ENCODE peak calls at places on chromosome 22, in eight cellular contexts. One of them, this sample, is unnamed.

GRCh38 chr22:39174498-39175120 is 22.1 kb upstream of the CBX7 start:
- DNase-seq in astrocyte of the spinal cord: peak
- DNase-seq in heart left ventricle: peak
- DNase-seq in colonic mucosa: peak
- DNase-seq in upper lobe of right lung: peak
- DNase-seq in IMR-90: peak
- DNase-seq in Caco-2: peak
- DNase-seq in RWPE2: peak
- DNase-seq in this sample: peak

GRCh38 chr22:35449829-35450689 is 50.1 kb downstream of the MCM5 start:
- DNase-seq in astrocyte of the spinal cord: no peak
- DNase-seq in heart left ventricle: no peak
- DNase-seq in colonic mucosa: no peak
- DNase-seq in upper lobe of right lung: no peak
- DNase-seq in IMR-90: no peak
- DNase-seq in Caco-2: no peak
- DNase-seq in RWPE2: no peak
- DNase-seq in this sample: no peak

GRCh38 chr22:20079745-20080444 is at the start of gene DGCR8:
- DNase-seq in astrocyte of the spinal cord: peak
- DNase-seq in heart left ventricle: peak
- DNase-seq in colonic mucosa: peak
- DNase-seq in upper lobe of right lung: peak
- DNase-seq in IMR-90: peak
- DNase-seq in Caco-2: peak
- DNase-seq in RWPE2: peak
- DNase-seq in this sample: peak

GRCh38 chr22:25334091-25334490 is 114.7 kb downstream of the CRYBB2 start:
- DNase-seq in astrocyte of the spinal cord: no peak
- DNase-seq in heart left ventricle: peak
- DNase-seq in colonic mucosa: peak
- DNase-seq in upper lobe of right lung: no peak
- DNase-seq in IMR-90: peak
- DNase-seq in Caco-2: no peak
- DNase-seq in RWPE2: no peak
- DNase-seq in this sample: no peak

GRCh38 chr22:41360126-41360525 is 21.6 kb upstream of the TEF start:
- DNase-seq in astrocyte of the spinal cord: no peak
- DNase-seq in heart left ventricle: peak
- DNase-seq in colonic mucosa: no peak
- DNase-seq in upper lobe of right lung: no peak
- DNase-seq in IMR-90: no peak
- DNase-seq in Caco-2: peak
- DNase-seq in RWPE2: no peak
- DNase-seq in this sample: no peak

GRCh38 chr22:38314992-38315800 is 2.0 kb downstream of the CSNK1E start:
- DNase-seq in astrocyte of the spinal cord: no peak
- DNase-seq in heart left ventricle: peak
- DNase-seq in colonic mucosa: no peak
- DNase-seq in upper lobe of right lung: no peak
- DNase-seq in IMR-90: peak
- DNase-seq in Caco-2: no peak
- DNase-seq in RWPE2: no peak
- DNase-seq in this sample: peak

GRCh38 chr22:27650985-27651384 is 150.6 kb downstream of the MN1 start:
- DNase-seq in astrocyte of the spinal cord: no peak
- DNase-seq in heart left ventricle: no peak
- DNase-seq in colonic mucosa: no peak
- DNase-seq in upper lobe of right lung: no peak
- DNase-seq in IMR-90: no peak
- DNase-seq in Caco-2: no peak
- DNase-seq in RWPE2: no peak
- DNase-seq in this sample: no peak

GRCh38 chr22:24284747-24285203 is 14.1 kb downstream of the SPECC1L start:
- DNase-seq in astrocyte of the spinal cord: no peak
- DNase-seq in heart left ventricle: no peak
- DNase-seq in colonic mucosa: no peak
- DNase-seq in upper lobe of right lung: no peak
- DNase-seq in IMR-90: peak
- DNase-seq in Caco-2: no peak
- DNase-seq in RWPE2: no peak
- DNase-seq in this sample: peak

GRCh38 chr22:39266398-39267030 is 21.7 kb upstream of the PDGFB start:
- DNase-seq in astrocyte of the spinal cord: no peak
- DNase-seq in heart left ventricle: peak
- DNase-seq in colonic mucosa: no peak
- DNase-seq in upper lobe of right lung: no peak
- DNase-seq in IMR-90: peak
- DNase-seq in Caco-2: no peak
- DNase-seq in RWPE2: no peak
- DNase-seq in this sample: peak

GRCh38 chr22:23240639-23241389 is 60.5 kb downstream of the BCR start:
- DNase-seq in astrocyte of the spinal cord: no peak
- DNase-seq in heart left ventricle: no peak
- DNase-seq in colonic mucosa: no peak
- DNase-seq in upper lobe of right lung: no peak
- DNase-seq in IMR-90: no peak
- DNase-seq in Caco-2: peak
- DNase-seq in RWPE2: no peak
- DNase-seq in this sample: no peak
- TF ChIP-seq CTCF in astrocyte of the spinal cord: peak
- TF ChIP-seq CTCF in heart left ventricle: peak
- TF ChIP-seq CTCF in colonic mucosa: peak
- TF ChIP-seq CTCF in upper lobe of right lung: peak
- TF ChIP-seq CTCF in IMR-90: peak
- TF ChIP-seq CTCF in Caco-2: peak
- TF ChIP-seq CTCF in RWPE2: peak
- TF ChIP-seq CTCF in this sample: peak

DNA sequence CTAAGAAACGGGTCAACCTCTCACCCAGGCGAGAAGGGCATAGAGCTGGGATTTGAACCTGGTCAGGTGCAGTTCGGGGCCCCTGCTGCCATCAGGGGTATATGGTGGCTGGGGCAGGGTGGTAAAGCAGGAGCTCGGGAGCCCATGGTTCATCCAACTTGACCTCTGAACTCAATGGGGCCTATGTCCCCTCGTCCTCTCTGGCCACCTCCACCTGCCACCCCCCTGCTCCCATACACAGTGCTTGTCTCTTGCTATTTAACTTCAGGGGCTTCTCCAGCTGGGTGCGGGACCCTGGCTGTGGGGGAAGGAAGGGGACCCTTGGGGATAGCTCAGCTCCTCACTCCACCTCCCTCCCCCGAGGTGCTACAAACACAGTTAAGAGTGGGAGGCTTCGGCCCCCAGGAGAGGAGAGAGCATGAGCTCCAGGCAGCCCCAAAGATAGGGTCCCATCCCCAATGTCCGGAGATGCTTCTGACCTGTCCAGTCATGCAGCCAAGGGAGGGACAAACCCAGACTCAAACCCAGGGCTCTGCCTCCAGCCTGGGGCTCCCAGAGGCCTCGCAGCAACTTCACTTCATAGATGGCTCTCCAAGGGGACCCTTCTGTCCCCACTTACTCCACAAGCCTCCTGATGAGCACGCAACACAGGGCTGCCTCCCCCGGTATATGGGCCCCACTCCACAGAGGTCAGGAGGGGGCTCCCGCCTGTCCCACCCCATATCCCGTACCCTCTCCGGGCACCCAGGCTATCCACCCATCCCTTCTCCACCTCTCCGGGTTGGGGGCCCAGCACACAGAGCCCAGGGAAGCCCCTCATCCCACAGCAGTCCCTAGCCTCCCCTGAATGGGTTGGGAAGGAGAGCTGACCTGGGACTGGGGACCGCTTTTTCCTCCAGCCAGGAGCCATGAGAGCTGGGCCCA is 712 bp downstream of the IL2RB start:
- DNase-seq in astrocyte of the spinal cord: no peak
- DNase-seq in heart left ventricle: no peak
- DNase-seq in colonic mucosa: no peak
- DNase-seq in upper lobe of right lung: no peak
- DNase-seq in IMR-90: no peak
- DNase-seq in Caco-2: no peak
- DNase-seq in RWPE2: no peak
- DNase-seq in this sample: no peak
- TF ChIP-seq CTCF in astrocyte of the spinal cord: no peak
- TF ChIP-seq CTCF in heart left ventricle: no peak
- TF ChIP-seq CTCF in colonic mucosa: no peak
- TF ChIP-seq CTCF in upper lobe of right lung: no peak
- TF ChIP-seq CTCF in IMR-90: no peak
- TF ChIP-seq CTCF in Caco-2: no peak
- TF ChIP-seq CTCF in RWPE2: no peak
- TF ChIP-seq CTCF in this sample: no peak

GRCh38 chr22:22156716-22157499 is 87.7 kb upstream of the VPREB1 start:
- DNase-seq in astrocyte of the spinal cord: peak
- DNase-seq in heart left ventricle: peak
- DNase-seq in colonic mucosa: peak
- DNase-seq in upper lobe of right lung: no peak
- DNase-seq in IMR-90: peak
- DNase-seq in Caco-2: peak
- DNase-seq in RWPE2: no peak
- DNase-seq in this sample: peak
- TF ChIP-seq CTCF in astrocyte of the spinal cord: peak
- TF ChIP-seq CTCF in heart left ventricle: peak
- TF ChIP-seq CTCF in colonic mucosa: peak
- TF ChIP-seq CTCF in upper lobe of right lung: peak
- TF ChIP-seq CTCF in IMR-90: peak
- TF ChIP-seq CTCF in Caco-2: peak
- TF ChIP-seq CTCF in RWPE2: peak
- TF ChIP-seq CTCF in this sample: peak

GRCh38 chr22:29734429-29734828 is 14.6 kb downstream of the CABP7 start:
- DNase-seq in astrocyte of the spinal cord: no peak
- DNase-seq in heart left ventricle: no peak
- DNase-seq in colonic mucosa: no peak
- DNase-seq in upper lobe of right lung: no peak
- DNase-seq in IMR-90: no peak
- DNase-seq in Caco-2: no peak
- DNase-seq in RWPE2: no peak
- DNase-seq in this sample: no peak
- TF ChIP-seq CTCF in astrocyte of the spinal cord: no peak
- TF ChIP-seq CTCF in heart left ventricle: no peak
- TF ChIP-seq CTCF in colonic mucosa: no peak
- TF ChIP-seq CTCF in upper lobe of right lung: no peak
- TF ChIP-seq CTCF in IMR-90: no peak
- TF ChIP-seq CTCF in Caco-2: no peak
- TF ChIP-seq CTCF in RWPE2: no peak
- TF ChIP-seq CTCF in this sample: no peak

GRCh38 chr22:46990937-46991520 is 228.6 kb downstream of the TBC1D22A start:
- DNase-seq in astrocyte of the spinal cord: no peak
- DNase-seq in heart left ventricle: no peak
- DNase-seq in colonic mucosa: no peak
- DNase-seq in upper lobe of right lung: no peak
- DNase-seq in IMR-90: no peak
- DNase-seq in Caco-2: no peak
- DNase-seq in RWPE2: no peak
- DNase-seq in this sample: no peak
- TF ChIP-seq CTCF in astrocyte of the spinal cord: no peak
- TF ChIP-seq CTCF in heart left ventricle: no peak
- TF ChIP-seq CTCF in colonic mucosa: no peak
- TF ChIP-seq CTCF in upper lobe of right lung: no peak
- TF ChIP-seq CTCF in IMR-90: no peak
- TF ChIP-seq CTCF in Caco-2: no peak
- TF ChIP-seq CTCF in RWPE2: no peak
- TF ChIP-seq CTCF in this sample: no peak

GRCh38 chr22:45317551-45318167 is 7.9 kb downstream of the FAM118A start:
- DNase-seq in astrocyte of the spinal cord: peak
- DNase-seq in heart left ventricle: peak
- DNase-seq in colonic mucosa: peak
- DNase-seq in upper lobe of right lung: no peak
- DNase-seq in IMR-90: peak
- DNase-seq in Caco-2: no peak
- DNase-seq in RWPE2: no peak
- DNase-seq in this sample: no peak
- TF ChIP-seq CTCF in astrocyte of the spinal cord: peak
- TF ChIP-seq CTCF in heart left ventricle: peak
- TF ChIP-seq CTCF in colonic mucosa: peak
- TF ChIP-seq CTCF in upper lobe of right lung: peak
- TF ChIP-seq CTCF in IMR-90: peak
- TF ChIP-seq CTCF in Caco-2: no peak
- TF ChIP-seq CTCF in RWPE2: peak
- TF ChIP-seq CTCF in this sample: no peak

GRCh38 chr22:46703166-46703995 is 34.7 kb downstream of the CERK start:
- DNase-seq in astrocyte of the spinal cord: no peak
- DNase-seq in heart left ventricle: no peak
- DNase-seq in colonic mucosa: no peak
- DNase-seq in upper lobe of right lung: no peak
- DNase-seq in IMR-90: no peak
- DNase-seq in Caco-2: no peak
- DNase-seq in RWPE2: no peak
- DNase-seq in this sample: no peak
- TF ChIP-seq CTCF in astrocyte of the spinal cord: no peak
- TF ChIP-seq CTCF in heart left ventricle: no peak
- TF ChIP-seq CTCF in colonic mucosa: no peak
- TF ChIP-seq CTCF in upper lobe of right lung: no peak
- TF ChIP-seq CTCF in IMR-90: no peak
- TF ChIP-seq CTCF in Caco-2: no peak
- TF ChIP-seq CTCF in RWPE2: no peak
- TF ChIP-seq CTCF in this sample: no peak

DNA sequence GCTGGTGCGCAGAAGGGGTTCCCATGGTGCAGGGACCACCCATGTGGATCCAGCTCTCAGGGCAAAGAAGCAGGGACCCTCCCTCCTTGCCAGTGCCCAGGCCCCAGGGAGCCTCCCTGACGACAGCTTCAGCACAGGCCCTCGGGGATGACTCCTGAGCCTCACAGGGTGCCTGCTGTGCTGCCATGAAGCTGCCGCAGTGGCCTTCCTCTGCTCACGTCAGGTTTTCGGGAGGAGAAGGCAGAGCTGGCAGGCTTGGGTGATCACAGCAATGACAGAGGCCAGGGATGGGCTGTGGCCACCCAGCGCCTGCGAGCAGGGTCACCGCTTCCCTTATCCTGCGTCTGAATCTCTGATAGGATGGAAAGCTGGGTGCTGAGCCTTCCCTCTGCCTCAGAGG is 276.2 kb downstream of the BRD1 start:
- DNase-seq in astrocyte of the spinal cord: no peak
- DNase-seq in heart left ventricle: no peak
- DNase-seq in colonic mucosa: no peak
- DNase-seq in upper lobe of right lung: peak
- DNase-seq in IMR-90: no peak
- DNase-seq in Caco-2: no peak
- DNase-seq in RWPE2: no peak
- DNase-seq in this sample: no peak
- TF ChIP-seq CTCF in astrocyte of the spinal cord: no peak
- TF ChIP-seq CTCF in heart left ventricle: no peak
- TF ChIP-seq CTCF in colonic mucosa: no peak
- TF ChIP-seq CTCF in upper lobe of right lung: no peak
- TF ChIP-seq CTCF in IMR-90: no peak
- TF ChIP-seq CTCF in Caco-2: no peak
- TF ChIP-seq CTCF in RWPE2: no peak
- TF ChIP-seq CTCF in this sample: no peak

This sample was measured in foreskin fibroblast.